ENCODE peak calls at places on chromosomes 7 and 10, in nine cellular contexts. S is NCI-H460; T is lower lobe of right lung; C is stimulated activated naive CD8-positive, alpha-beta T cell treated with anti-CD3 and anti-CD28 coated beads, Interleukin-15, Interleukin-2, amounts not matched to agents 100 U/mL and 50 U/mL, for 24 hours; R is hypothalamus; U is activated naive CD4-positive, alpha-beta T cell treated with Interleukin-2 at 50 U/mL for 16 hours; N is brain microvascular endothelial cell; V is cardiac muscle cell; B is A172. Y is an unnamed sample.

GRCh38 chr7:42883950-42884349 is 27.9 kb downstream of the C7orf25 start:
- DNase-seq in N (no peak), S (no peak), V (peak; percentile 65), B (no peak), U (no peak), T (peak; percentile 77), C (no peak), R (no peak), Y (peak; percentile 56)

GRCh38 chr10:69222157-69223027 is 2.3 kb downstream of the HKDC1 start:
- DNase-seq in N (peak; percentile 59), T (no peak), C (peak; percentile 81), V (peak; percentile 76), U (peak; percentile 77), B (peak; percentile 95), R (no peak), S (peak; percentile 61), Y (peak; percentile 79)

GRCh38 chr10:114304566-114305421 is 65.7 kb downstream of the VWA2 start:
- DNase-seq in S (peak; percentile 37), B (peak; percentile 31), T (no peak), R (no peak), N (no peak), C (peak; percentile 71), U (peak; percentile 51), V (no peak), Y (no peak)

GRCh38 chr7:23022258-23022745 is 8.4 kb upstream of the HYCC1 start:
- DNase-seq in U (no peak), C (no peak), N (peak; percentile 81), B (peak; percentile 73), S (no peak), V (peak; percentile 87), T (no peak), R (no peak), Y (no peak)

GRCh38 chr10:75430000-75430763 is 1.2 kb upstream of the LRMDA start:
- DNase-seq in V (peak; percentile 56), U (no peak), S (no peak), C (no peak), T (peak; percentile 82), N (no peak), B (no peak), R (no peak), Y (no peak)

GRCh38 chr10:85445702-85446101 is 920.9 kb downstream of the GRID1 start:
- DNase-seq in V (no peak), C (no peak), S (no peak), R (no peak), T (no peak), N (no peak), U (no peak), B (no peak), Y (no peak)

GRCh38 chr10:93259126-93259525 is 185.4 kb downstream of the CYP26A1 start:
- DNase-seq in U (no peak), T (no peak), N (no peak), R (no peak), C (no peak), S (no peak), V (peak; percentile 26), B (no peak), Y (no peak)

GRCh38 chr7:27423290-27423689 is 180.7 kb downstream of the EVX1 start:
- DNase-seq in R (no peak), U (no peak), T (no peak), S (no peak), V (no peak), C (no peak), N (no peak), B (peak; percentile 92), Y (no peak)

GRCh38 chr10:32140403-32140802 is 84.2 kb upstream of the KIF5B start:
- DNase-seq in V (no peak), T (no peak), S (no peak), R (no peak), N (no peak), C (no peak), U (no peak), B (no peak), Y (no peak)

GRCh38 chr10:19605806-19606205 is 210.4 kb upstream of the PLXDC2 start:
- DNase-seq in V (no peak), N (no peak), R (no peak), S (no peak), U (no peak), C (no peak), T (no peak), B (no peak), Y (no peak)

GRCh38 chr7:68929712-68930395 is 668.4 kb upstream of the AUTS2 start:
- DNase-seq in S (peak; percentile 4), R (no peak), C (no peak), U (no peak), B (peak; percentile 75), T (no peak), N (peak; percentile 22), V (peak; percentile 82), Y (peak; percentile 76)